ENCODE peak calls at places on chromosomes 13 and 19, in nine cellular contexts. V, U, R, N, F, K, B, Z and Y are unnamed samples.

GRCh38 chr13:30927595-30927994 is 4.9 kb upstream of the TEX26 start:
- DNase-seq in V (no peak), N (no peak), R (no peak), F (no peak), K (no peak), B (no peak), Z (no peak), U (no peak), Y (no peak)

GRCh38 chr13:107138987-107139386 is 571.0 kb upstream of the ARGLU1 start:
- DNase-seq in N (no peak), V (no peak), B (no peak), F (no peak), K (no peak), R (no peak), U (no peak), Z (no peak), Y (no peak)

GRCh38 chr19:56660381-56661105 is 11.0 kb downstream of the ZNF835 start:
- DNase-seq in R (no peak), F (no peak), B (no peak), K (no peak), V (no peak), Z (no peak), N (peak), U (no peak), Y (peak)

GRCh38 chr19:16420781-16421386 is 50.9 kb downstream of the EPS15L1 start:
- DNase-seq in Z (no peak), B (no peak), K (no peak), N (peak), V (no peak), F (no peak), R (no peak), U (no peak), Y (no peak)

GRCh38 chr19:15911599-15912237 is 13.8 kb upstream of the CYP4F2 start:
- DNase-seq in R (no peak), F (peak), N (no peak), U (peak), B (no peak), Z (no peak), K (no peak), V (no peak), Y (no peak)

GRCh38 chr13:62643007-62643483 is 1227.4 kb upstream of the PCDH20 start:
- DNase-seq in B (no peak), K (peak), Z (no peak), N (no peak), F (no peak), V (no peak), R (peak), U (no peak), Y (no peak)

GRCh38 chr19:7494416-7495098 is 5.7 kb upstream of the PEX11G start:
- DNase-seq in U (no peak), R (no peak), B (peak), K (no peak), V (peak), N (no peak), F (peak), Z (no peak), Y (no peak)

GRCh38 chr19:8194528-8195275 is 14.5 kb upstream of the CERS4 start:
- DNase-seq in K (no peak), B (no peak), V (no peak), R (no peak), F (peak), U (no peak), N (peak), Z (no peak), Y (no peak)

GRCh38 chr13:27137759-27138158 is 33.9 kb downstream of the USP12 start:
- DNase-seq in K (no peak), Z (no peak), F (no peak), R (no peak), V (no peak), U (no peak), N (no peak), B (peak), Y (no peak)

GRCh38 chr19:41403181-41403970 is 5.8 kb downstream of the BCKDHA start:
- DNase-seq in B (no peak), R (no peak), K (no peak), N (no peak), V (no peak), Z (no peak), F (no peak), U (no peak), Y (no peak)

GRCh38 chr13:26557393-26558073 is at the start of gene WASF3:
- DNase-seq in U (peak), Z (peak), R (peak), V (peak), N (peak), B (peak), F (peak), K (peak), Y (peak)

GRCh38 chr13:73228546-73228945 is 169.7 kb downstream of the KLF5 start:
- DNase-seq in R (peak), N (no peak), Z (no peak), K (peak), F (no peak), B (no peak), V (no peak), U (no peak), Y (no peak)
- TF ChIP-seq CTCF in R (no peak), N (no peak), Z (no peak), K (no peak), F (no peak), B (no peak), V (no peak), U (no peak), Y (no peak)

DNA sequence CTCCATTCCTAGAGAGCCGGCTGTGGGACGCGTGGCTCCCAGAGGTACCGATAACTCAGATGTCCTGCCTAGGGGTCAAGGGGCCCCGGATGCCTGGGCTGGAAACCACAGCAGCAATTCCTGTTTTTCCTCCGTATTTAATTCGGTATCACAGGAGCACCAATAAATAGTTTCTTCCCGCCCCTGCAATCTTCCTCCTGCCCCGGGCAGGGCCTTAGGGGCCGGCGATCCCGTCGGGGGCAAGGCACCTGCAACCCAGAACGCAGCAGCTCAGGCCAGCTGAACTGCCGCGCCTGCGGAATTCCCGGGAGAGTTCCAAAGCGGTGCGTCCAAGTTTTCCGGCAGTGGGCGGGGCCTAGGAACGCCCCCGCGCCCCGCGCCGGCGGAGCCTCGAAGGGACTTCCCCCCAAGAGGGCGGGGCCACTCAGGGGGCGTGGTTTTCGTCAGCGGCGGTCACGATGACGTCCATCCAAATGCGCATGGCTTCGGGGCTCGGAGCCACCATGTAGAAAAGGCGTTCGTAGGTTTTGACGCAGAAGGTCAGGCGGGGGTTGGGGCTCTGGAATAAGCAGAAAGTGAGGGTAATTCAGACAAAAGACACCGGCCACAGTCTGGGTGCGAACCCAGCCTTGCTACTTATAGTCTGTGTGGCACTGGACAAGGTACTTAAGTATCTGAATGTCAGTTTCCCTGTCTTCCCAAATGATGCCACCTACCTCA is 9.7 kb upstream of the LYPD3 start:
- DNase-seq in Z (peak), V (peak), B (peak), F (peak), N (peak), U (peak), K (peak), R (peak), Y (peak)
- TF ChIP-seq POLR2A in Z (peak), V (no peak), B (peak), F (no peak), N (no peak), U (peak), K (peak), R (peak), Y (no peak)

GRCh38 chr19:2815191-2815614 is 4.5 kb upstream of the ZNF554 start:
- DNase-seq in N (no peak), F (no peak), V (no peak), K (no peak), R (no peak), B (no peak), U (no peak), Z (no peak), Y (no peak)

GRCh38 chr19:2814426-2814825 is 5.2 kb upstream of the ZNF554 start:
- DNase-seq in K (no peak), F (no peak), U (no peak), B (no peak), N (peak), V (no peak), R (no peak), Z (no peak), Y (no peak)

GRCh38 chr19:2813235-2814160 is 6.2 kb upstream of the ZNF554 start:
- DNase-seq in V (peak), N (peak), U (no peak), F (no peak), R (no peak), Z (no peak), K (no peak), B (no peak), Y (no peak)

GRCh38 chr19:2816641-2817040 is 3.0 kb upstream of the ZNF554 start:
- DNase-seq in U (no peak), N (no peak), R (no peak), V (no peak), K (no peak), F (no peak), Z (no peak), B (no peak), Y (no peak)

DNA sequence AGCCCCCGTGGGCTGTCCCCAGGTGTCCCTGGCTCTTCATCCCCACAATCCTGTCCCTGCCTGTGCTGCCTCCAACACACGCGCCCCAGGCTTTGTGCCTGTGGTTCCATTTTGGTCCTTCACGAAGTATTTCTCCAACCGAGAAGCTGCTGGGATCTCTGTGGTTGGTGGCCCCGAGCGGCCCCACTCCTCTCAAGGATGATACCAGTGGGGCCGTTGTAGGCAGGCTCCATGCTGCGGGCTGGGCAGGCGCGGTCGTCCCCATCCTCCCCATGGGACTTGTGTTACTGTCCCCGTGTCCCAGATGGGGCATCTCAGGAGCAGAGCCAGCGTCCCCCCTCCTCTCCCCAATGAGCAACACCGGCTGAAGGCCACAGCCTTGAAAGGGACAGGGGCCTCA is 3.7 kb upstream of the ZNF554 start:
- DNase-seq in B (no peak), U (no peak), F (no peak), N (no peak), Z (no peak), R (no peak), V (no peak), K (no peak), Y (no peak)
- H3K4me3 ChIP-seq in B (no peak), U (no peak), F (no peak), N (no peak), Z (no peak), R (no peak), V (no peak), K (no peak), Y (no peak)

DNA sequence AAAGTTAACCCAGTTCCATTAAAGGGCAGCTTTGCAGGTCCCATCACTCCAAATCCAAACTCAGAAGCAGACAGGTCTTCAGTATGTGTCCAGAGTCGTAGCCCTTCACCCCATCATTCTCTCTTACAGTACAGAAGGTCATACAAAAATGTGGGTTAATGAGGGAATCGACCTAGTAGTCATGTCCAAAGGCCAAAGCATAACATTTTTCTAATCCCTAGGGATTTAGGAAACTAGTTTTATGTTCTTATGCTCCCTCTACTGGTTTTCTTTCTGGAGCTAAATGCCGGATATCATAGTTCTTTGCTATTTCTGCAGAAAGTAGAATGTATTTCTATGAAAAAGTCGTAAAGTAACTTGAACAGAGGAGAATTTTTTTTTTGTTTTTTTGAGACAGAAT is 72.2 kb downstream of the DHRS12 start:
- DNase-seq in V (no peak), Z (no peak), N (no peak), K (peak), B (no peak), F (no peak), R (peak), U (no peak), Y (no peak)
- TF ChIP-seq CTCF in V (no peak), Z (peak), N (peak), K (peak), B (no peak), F (no peak), R (peak), U (peak), Y (no peak)

GRCh38 chr19:11495885-11496284 is 9.8 kb downstream of the ZNF653 start:
- DNase-seq in R (no peak), Z (no peak), F (no peak), U (no peak), B (no peak), V (no peak), N (no peak), K (no peak), Y (no peak)

GRCh38 chr19:11499327-11499726 is 6.3 kb downstream of the ZNF653 start:
- DNase-seq in N (no peak), F (no peak), Z (no peak), B (no peak), R (no peak), V (no peak), U (no peak), K (no peak), Y (no peak)

GRCh38 chr19:11496391-11497163 is 9.1 kb downstream of the ZNF653 start:
- DNase-seq in F (peak), Z (peak), U (no peak), N (peak), R (peak), B (peak), V (no peak), K (peak), Y (peak)

GRCh38 chr19:11495481-11495880 is 10.2 kb downstream of the ZNF653 start:
- DNase-seq in U (no peak), B (no peak), V (no peak), N (no peak), K (no peak), R (no peak), Z (no peak), F (no peak), Y (no peak)

GRCh38 chr19:11494634-11495285 is 10.9 kb downstream of the ZNF653 start:
- DNase-seq in V (no peak), N (no peak), K (no peak), U (no peak), R (no peak), F (no peak), B (no peak), Z (no peak), Y (no peak)
- TF ChIP-seq POLR2A in V (no peak), N (no peak), K (no peak), U (no peak), R (no peak), F (no peak), B (no peak), Z (no peak), Y (no peak)

DNA sequence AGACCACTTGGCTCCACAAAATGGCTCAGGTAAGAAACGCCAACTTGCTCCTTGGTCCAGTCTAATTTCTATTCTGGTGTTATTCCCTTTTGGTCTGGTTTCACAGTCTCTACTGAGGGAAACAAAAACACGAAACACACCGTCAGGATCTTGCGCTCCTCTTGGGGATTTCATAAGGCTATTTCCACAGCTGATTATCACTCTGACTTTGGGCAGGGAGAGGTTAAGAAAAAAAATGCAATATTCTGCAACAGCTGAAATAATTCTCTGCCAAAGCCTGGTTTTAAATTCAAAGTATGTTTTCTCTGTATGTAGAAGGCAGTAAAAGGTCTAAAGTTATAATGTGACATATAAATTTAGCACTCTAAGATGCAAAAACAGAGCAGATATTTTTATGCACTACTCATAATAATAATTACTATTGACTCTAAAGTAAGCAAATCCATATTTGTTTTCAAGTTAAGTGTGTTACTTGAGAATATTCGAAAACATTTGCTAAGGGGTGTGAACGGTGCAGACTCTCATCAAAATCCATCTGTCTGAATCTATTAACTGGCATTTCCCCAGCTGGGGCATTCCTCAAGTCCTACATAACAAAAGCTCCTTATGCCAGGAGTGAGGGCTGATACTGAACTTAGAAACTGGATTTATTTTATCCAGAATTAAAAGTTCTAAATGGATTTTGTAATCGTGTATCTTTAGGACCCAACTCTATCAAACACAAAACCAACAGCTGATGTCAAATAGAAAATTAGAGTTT is 38.4 kb upstream of the STARD13 start:
- DNase-seq in R (no peak), B (no peak), V (no peak), K (peak), U (no peak), N (no peak), Z (no peak), F (no peak), Y (no peak)
- H3K4me3 ChIP-seq in R (no peak), B (no peak), V (no peak), K (no peak), U (no peak), N (no peak), Z (no peak), F (no peak), Y (no peak)

GRCh38 chr13:46071590-46072249 is 19.2 kb upstream of the ZC3H13 start:
- DNase-seq in F (no peak), Z (no peak), B (no peak), V (no peak), K (no peak), N (no peak), R (peak), U (no peak), Y (no peak)
- TF ChIP-seq CTCF in F (no peak), Z (no peak), B (no peak), V (no peak), K (no peak), N (no peak), R (no peak), U (no peak), Y (no peak)